ENCODE peak calls at places on chromosome 6, in nine cellular contexts. D, T, W, C, X, Z, M, F and I are unnamed samples.

GRCh38 chr6:53692172-53692571 is 26.6 kb upstream of the KLHL31 start:
- DNase-seq in D (no peak), T (no peak), W (no peak), C (no peak), X (no peak), Z (no peak), M (no peak), F (no peak), I (no peak)

GRCh38 chr6:12958052-12958706 is 241.6 kb downstream of the PHACTR1 start:
- DNase-seq in D (no peak), T (no peak), W (no peak), C (no peak), X (no peak), Z (no peak), M (no peak), F (no peak), I (no peak)

GRCh38 chr6:6834356-6835342 is 246.1 kb downstream of the LY86 start:
- DNase-seq in D (no peak), T (no peak), W (no peak), C (no peak), X (no peak), Z (peak; percentile 19), M (no peak), F (no peak), I (no peak)

GRCh38 chr6:156686429-156686939 is 90.7 kb upstream of the ARID1B start:
- DNase-seq in D (no peak), T (peak; percentile 38), W (no peak), C (no peak), X (peak; percentile 28), Z (peak; percentile 67), M (peak; percentile 67), F (peak; percentile 60), I (peak; percentile 29)

GRCh38 chr6:127793396-127793795 is 107.5 kb downstream of the THEMIS start:
- DNase-seq in D (no peak), T (no peak), W (no peak), C (no peak), X (no peak), Z (no peak), M (no peak), F (no peak), I (no peak)

GRCh38 chr6:11598687-11599086 is 61.1 kb downstream of the TMEM170B start:
- DNase-seq in D (no peak), T (no peak), W (no peak), C (no peak), X (no peak), Z (no peak), M (no peak), F (no peak), I (no peak)

GRCh38 chr6:135842618-135843392 is 8.7 kb upstream of the PDE7B start:
- DNase-seq in D (no peak), T (no peak), W (no peak), C (no peak), X (no peak), Z (no peak), M (no peak), F (no peak), I (no peak)

GRCh38 chr6:47352169-47352568 is 42.5 kb upstream of the TNFRSF21 start:
- DNase-seq in D (no peak), T (no peak), W (no peak), C (no peak), X (no peak), Z (no peak), M (no peak), F (no peak), I (no peak)

GRCh38 chr6:47663462-47664216 is 34.7 kb upstream of the ADGRF4 start:
- DNase-seq in D (no peak), T (no peak), W (no peak), C (no peak), X (no peak), Z (no peak), M (no peak), F (no peak), I (no peak)

GRCh38 chr6:157258878-157259277 is 64.4 kb downstream of the TMEM242 start:
- DNase-seq in D (no peak), T (no peak), W (no peak), C (no peak), X (no peak), Z (no peak), M (no peak), F (peak; percentile 55), I (no peak)

GRCh38 chr6:31723245-31723979 is at the start of gene MPIG6B:
- DNase-seq in D (no peak), T (no peak), W (no peak), C (no peak), X (no peak), Z (no peak), M (no peak), F (peak; percentile 39), I (no peak)

GRCh38 chr6:45697605-45698004 is 318.1 kb downstream of the CLIC5 start:
- DNase-seq in D (no peak), T (peak; percentile 68), W (no peak), C (no peak), X (no peak), Z (no peak), M (peak; percentile 87), F (peak; percentile 12), I (no peak)

GRCh38 chr6:31609519-31610406 is 5.3 kb upstream of the AIF1 start:
- DNase-seq in D (no peak), T (no peak), W (no peak), C (no peak), X (no peak), Z (no peak), M (no peak), F (no peak), I (no peak)